ENCODE peak calls at places on chromosomes 2 and 18, in seven cellular contexts. E, P, Q, N, F, I and U are unnamed samples.

GRCh38 chr2:25054720-25055119 is 12.8 kb downstream of the EFR3B start:
- DNase-seq in F (no peak), E (no peak), P (no peak), I (peak), N (no peak), Q (peak), U (no peak)

GRCh38 chr2:66573412-66573811 is 138.5 kb downstream of the MEIS1 start:
- DNase-seq in N (no peak), E (no peak), Q (no peak), F (no peak), P (no peak), I (no peak), U (no peak)

GRCh38 chr18:56245856-56246575 is 392.4 kb downstream of the TXNL1 start:
- DNase-seq in N (no peak), P (no peak), Q (no peak), I (peak), F (no peak), E (no peak), U (peak)

GRCh38 chr2:189608799-189609422 is 28.3 kb upstream of the SLC40A1 start:
- DNase-seq in I (peak), P (no peak), N (no peak), Q (no peak), E (no peak), F (no peak), U (peak)

GRCh38 chr2:182318466-182319309 is 108.1 kb downstream of the PDE1A start:
- DNase-seq in Q (no peak), N (no peak), I (no peak), F (no peak), P (no peak), E (no peak), U (peak)

GRCh38 chr2:150080115-150080514 is 407.4 kb downstream of the RND3 start:
- DNase-seq in E (no peak), N (no peak), P (no peak), I (peak), Q (no peak), F (no peak), U (no peak)

GRCh38 chr2:31853521-31853920 is 157.3 kb downstream of the MEMO1 start:
- DNase-seq in F (no peak), I (no peak), N (no peak), Q (no peak), E (no peak), P (no peak), U (no peak)

GRCh38 chr2:145136702-145137101 is 616.8 kb upstream of the ZEB2 start:
- DNase-seq in Q (no peak), P (no peak), F (no peak), E (no peak), I (no peak), N (no peak), U (no peak)

GRCh38 chr18:1446765-1447164 is 542.1 kb downstream of the ADCYAP1 start:
- DNase-seq in N (no peak), Q (no peak), F (no peak), E (no peak), I (no peak), P (no peak), U (no peak)